ENCODE peak calls at places on chromosomes 2 and 18, in four cellular contexts. C is Peyer's patch, E is GM23338, G is ovary. H is an unnamed sample.
A peak's percentile ranks its signal among the peaks of the same experiment; 100 is the strongest.

GRCh38 chr2:17709897-17710296 is 43.7 kb downstream of the SMC6 start:
- DNase-seq in E (no peak), G (no peak), C (no peak), H (no peak)

GRCh38 chr18:11669271-11669947 is 19.7 kb upstream of the GNAL start:
- DNase-seq in C (no peak), E (no peak), G (no peak), H (no peak)

GRCh38 chr2:16009560-16009959 is 69.2 kb downstream of the MYCN start:
- DNase-seq in E (no peak), G (no peak), C (no peak), H (no peak)

GRCh38 chr2:28683100-28683706 is 68.4 kb upstream of the PPP1CB start:
- DNase-seq in G (peak; percentile 69), C (no peak), E (peak; percentile 72), H (peak; percentile 81)

GRCh38 chr2:23947350-23947749 is 7.1 kb downstream of the UBXN2A start:
- DNase-seq in G (no peak), E (no peak), C (no peak), H (no peak)

GRCh38 chr2:202034249-202035088 is 814 bp downstream of the FZD7 start:
- DNase-seq in E (no peak), G (peak; percentile 59), C (no peak), H (peak; percentile 40)

GRCh38 chr2:59015027-59015426 is 773.9 kb upstream of the FANCL start:
- DNase-seq in G (no peak), C (no peak), E (no peak), H (no peak)

GRCh38 chr2:13662055-13662454 is 945.3 kb downstream of the TRIB2 start:
- DNase-seq in G (no peak), E (no peak), C (no peak), H (no peak)

GRCh38 chr18:49052891-49053644 is 102.3 kb upstream of the SMAD7 start:
- DNase-seq in E (no peak), G (peak; percentile 33), C (peak; percentile 31), H (peak; percentile 44)

GRCh38 chr2:40257812-40258457 is 194.0 kb downstream of the SLC8A1 start:
- DNase-seq in E (no peak), C (no peak), G (no peak), H (no peak)

GRCh38 chr2:23419171-23420090 is 34.5 kb downstream of the KLHL29 start:
- DNase-seq in G (peak; percentile 10), E (no peak), C (no peak), H (peak; percentile 31)

GRCh38 chr2:105671156-105671555 is 73.6 kb upstream of the NCK2 start:
- DNase-seq in C (no peak), G (no peak), E (no peak), H (peak; percentile 24)

GRCh38 chr2:164178835-164179470 is 442.3 kb downstream of the GRB14 start:
- DNase-seq in E (no peak), G (no peak), C (no peak), H (no peak)

GRCh38 chr2:10079192-10079930 is 850 bp downstream of the CYS1 start:
- DNase-seq in C (no peak), G (peak; percentile 70), E (peak; percentile 67), H (peak; percentile 69)

GRCh38 chr2:23220687-23221086 is 164.3 kb upstream of the KLHL29 start:
- DNase-seq in E (no peak), G (no peak), C (no peak), H (no peak)

GRCh38 chr2:96927420-96928171 is 57.7 kb upstream of the SEMA4C start:
- DNase-seq in E (no peak), G (no peak), C (no peak), H (peak; percentile 64)

GRCh38 chr2:106269591-106270291 is 75.6 kb upstream of the UXS1 start:
- DNase-seq in C (peak; percentile 33), E (peak; percentile 58), G (no peak), H (no peak)

GRCh38 chr2:12884713-12885282 is 168.1 kb downstream of the TRIB2 start:
- DNase-seq in C (no peak), E (no peak), G (no peak), H (peak; percentile 21)

GRCh38 chr18:63534615-63535014 is 7.6 kb upstream of the SERPINB12 start:
- DNase-seq in G (no peak), C (no peak), E (no peak), H (no peak)

GRCh38 chr2:134146620-134147019 is 107.3 kb upstream of the MGAT5 start:
- DNase-seq in E (peak; percentile 63), G (no peak), C (no peak), H (no peak)

GRCh38 chr2:39524756-39525635 is 87.9 kb upstream of the MAP4K3 start:
- DNase-seq in E (no peak), G (no peak), C (no peak), H (no peak)

GRCh38 chr18:9827856-9828793 is 57.6 kb upstream of the TXNDC2 start:
- DNase-seq in G (no peak), C (no peak), E (no peak), H (no peak)

GRCh38 chr2:239339726-239340654 is 60.8 kb downstream of the HDAC4 start:
- DNase-seq in G (no peak), E (no peak), C (no peak), H (no peak)

GRCh38 chr18:57447154-57447621 is 12.0 kb downstream of the ONECUT2 start:
- DNase-seq in E (peak; percentile 87), G (no peak), C (no peak), H (no peak)

GRCh38 chr2:46451131-46451711 is 28.1 kb upstream of the TMEM247 start:
- DNase-seq in C (no peak), G (no peak), E (no peak), H (no peak)

GRCh38 chr2:168613510-168613909 is 157.4 kb downstream of the CERS6 start:
- DNase-seq in E (no peak), G (no peak), C (no peak), H (no peak)

GRCh38 chr2:213991454-213992108 is 419.3 kb upstream of the VWC2L start:
- DNase-seq in E (no peak), C (no peak), G (no peak), H (no peak)

GRCh38 chr2:222594679-222595078 is 61.2 kb downstream of the FARSB start:
- DNase-seq in C (no peak), E (no peak), G (no peak), H (no peak)

GRCh38 chr2:37211939-37212338 is 15.6 kb downstream of the CEBPZOS start:
- DNase-seq in C (no peak), E (no peak), G (no peak), H (no peak)

GRCh38 chr2:161992526-161992925 is 81.5 kb downstream of the DPP4 start:
- DNase-seq in C (peak; percentile 16), E (no peak), G (no peak), H (no peak)

GRCh38 chr2:174764281-174765063 is at the start of gene CHRNA1:
- DNase-seq in E (no peak), C (no peak), G (no peak), H (no peak)

GRCh38 chr2:133333189-133333588 is 235.1 kb downstream of the NCKAP5 start:
- DNase-seq in E (no peak), C (no peak), G (no peak), H (no peak)

GRCh38 chr2:226995625-226996041 is 159.8 kb downstream of the RHBDD1 start:
- DNase-seq in C (no peak), E (no peak), G (no peak), H (no peak)

GRCh38 chr2:75047907-75048625 is 89.6 kb downstream of the POLE4 start:
- DNase-seq in E (no peak), C (no peak), G (no peak), H (no peak)

GRCh38 chr2:31446848-31447247 is 32.3 kb upstream of the XDH start:
- DNase-seq in G (no peak), E (no peak), C (no peak), H (no peak)

GRCh38 chr2:98454500-98455235 is 10.0 kb downstream of the INPP4A start:
- DNase-seq in G (no peak), C (no peak), E (peak; percentile 36), H (no peak)

GRCh38 chr18:75638597-75639467 is 211.3 kb upstream of the SMIM21 start:
- DNase-seq in E (peak; percentile 49), C (no peak), G (peak; percentile 46), H (no peak)

GRCh38 chr18:75639468-75639831 is 211.9 kb upstream of the SMIM21 start:
- DNase-seq in C (no peak), E (no peak), G (no peak), H (no peak)

GRCh38 chr18:75638223-75638596 is 210.7 kb upstream of the SMIM21 start:
- DNase-seq in E (no peak), G (no peak), C (no peak), H (no peak)

GRCh38 chr18:75635096-75635495 is 207.6 kb upstream of the SMIM21 start:
- DNase-seq in C (no peak), E (no peak), G (no peak), H (no peak)
- H3K4me1 ChIP-seq in C (no peaks in the 10 kb centered on the region), E (peaks cover 7% of the 10 kb centered on the region), G (peaks cover 2% of the 10 kb centered on the region), H (peaks cover 7% of the 10 kb centered on the region)

DNA sequence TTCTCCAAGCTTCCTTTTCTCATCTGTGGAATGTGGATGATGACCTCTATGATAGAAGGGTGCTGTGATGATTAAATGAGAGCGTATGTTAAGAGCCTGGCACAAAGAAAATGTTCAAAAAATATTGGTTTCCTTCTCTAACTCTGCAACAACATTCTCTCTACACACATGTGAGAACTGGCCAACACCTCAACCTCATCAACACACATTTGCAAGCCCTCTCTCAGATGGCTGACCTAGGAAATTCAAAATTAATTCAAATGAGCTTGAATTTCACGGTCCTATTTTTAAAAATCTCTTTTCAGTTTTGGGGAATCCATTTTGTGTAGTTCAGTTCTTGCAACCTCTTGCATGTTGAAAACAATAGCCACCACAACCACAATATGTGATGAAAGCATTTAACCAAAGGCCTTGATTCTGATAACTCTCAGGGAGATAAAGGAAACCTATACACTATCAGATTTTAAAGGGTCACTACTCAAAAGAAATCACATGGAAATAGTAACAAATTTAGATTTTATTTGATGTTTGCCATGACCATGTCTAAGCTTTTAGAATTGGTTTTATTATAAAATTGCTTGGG is 16.7 kb upstream of the NABP1 start:
- DNase-seq in G (no peak), C (no peak), E (no peak), H (no peak)
- H3K27me3 ChIP-seq in G (no peaks in the 10 kb centered on the region), C (no peaks in the 10 kb centered on the region), E (no peaks in the 10 kb centered on the region), H (no peaks in the 10 kb centered on the region)

GRCh38 chr2:102588213-102588939 is 31.0 kb upstream of the SLC9A2 start:
- DNase-seq in E (no peak), C (no peak), G (no peak), H (no peak)

GRCh38 chr2:102589444-102589843 is 29.9 kb upstream of the SLC9A2 start:
- DNase-seq in C (no peak), E (no peak), G (no peak), H (no peak)

GRCh38 chr2:102593516-102593915 is 25.8 kb upstream of the SLC9A2 start:
- DNase-seq in E (no peak), C (no peak), G (no peak), H (no peak)

GRCh38 chr2:102591646-102592045 is 27.7 kb upstream of the SLC9A2 start:
- DNase-seq in C (no peak), G (no peak), E (no peak), H (no peak)

DNA sequence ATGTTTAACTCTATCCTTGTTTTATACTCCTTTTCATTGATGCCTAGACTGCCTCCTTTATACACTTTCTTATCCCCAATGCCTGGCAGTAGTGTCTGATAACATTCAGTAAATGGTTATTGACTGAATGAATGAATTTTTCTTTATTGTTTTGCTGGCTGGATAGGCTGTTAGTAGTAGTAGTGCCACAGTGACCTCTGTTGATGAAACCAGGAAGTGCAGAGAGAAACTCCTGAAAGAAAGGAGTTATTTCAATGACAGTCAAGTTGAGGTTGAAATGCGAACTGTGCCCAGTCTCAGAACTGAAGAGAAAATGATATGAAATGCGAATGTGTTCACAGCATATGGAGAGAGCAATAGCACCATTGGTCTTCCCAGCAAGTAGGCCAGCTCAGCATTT is 26.8 kb upstream of the SLC9A2 start:
- DNase-seq in E (peak; percentile 59), G (no peak), C (no peak), H (no peak)
- TF ChIP-seq CTCF in E (peak; percentile 80), G (no peak), C (peak; percentile 63), H (no peak)

GRCh38 chr2:233083782-233084181 is 23.6 kb downstream of the INPP5D start:
- DNase-seq in C (peak; percentile 16), G (no peak), E (no peak), H (no peak)
- H3K4me1 ChIP-seq in C (peaks cover 33% of the 10 kb centered on the region), G (no peaks in the 10 kb centered on the region), E (no peaks in the 10 kb centered on the region), H (no peaks in the 10 kb centered on the region)

H was measured in uterus.